ENCODE peak calls at places on chromosomes 1 and 21, in six cellular contexts. L, O, H, W, A and I are unnamed samples.

GRCh38 chr21:42809171-42809570 is 70.2 kb downstream of the WDR4 start:
- DNase-seq in L (no peak), O (no peak), H (no peak), W (no peak), A (no peak), I (no peak)

GRCh38 chr1:7127322-7128050 is 342.2 kb downstream of the CAMTA1 start:
- DNase-seq in L (no peak), O (no peak), H (no peak), W (no peak), A (no peak), I (no peak)

GRCh38 chr1:220810179-220810653 is 23.5 kb downstream of the MTARC1 start:
- DNase-seq in L (peak; percentile 40), O (peak; percentile 83), H (peak; percentile 77), W (peak; percentile 82), A (peak; percentile 73), I (peak; percentile 21)

GRCh38 chr1:10253755-10254154 is 43.4 kb downstream of the KIF1B start:
- DNase-seq in L (no peak), O (peak; percentile 2), H (peak; percentile 62), W (peak; percentile 39), A (no peak), I (no peak)

GRCh38 chr1:53381790-53382401 is 54.0 kb upstream of the LRP8 start:
- DNase-seq in L (no peak), O (peak; percentile 85), H (peak; percentile 76), W (peak; percentile 7), A (no peak), I (no peak)

GRCh38 chr1:54987830-54988705 is 7.6 kb downstream of the TMEM61 start:
- DNase-seq in L (no peak), O (no peak), H (peak; percentile 60), W (no peak), A (no peak), I (no peak)

GRCh38 chr1:42937141-42937696 is 21.4 kb downstream of the SLC2A1 start:
- DNase-seq in L (no peak), O (peak; percentile 92), H (peak; percentile 72), W (no peak), A (no peak), I (no peak)

GRCh38 chr1:53359225-53359933 is 31.5 kb upstream of the LRP8 start:
- DNase-seq in L (no peak), O (no peak), H (no peak), W (no peak), A (no peak), I (no peak)

GRCh38 chr1:88736633-88737248 is 52.7 kb downstream of the PKN2 start:
- DNase-seq in L (no peak), O (peak; percentile 65), H (peak; percentile 66), W (peak; percentile 31), A (no peak), I (no peak)

GRCh38 chr1:99645199-99645598 is 714 bp upstream of the PALMD start:
- DNase-seq in L (no peak), O (peak; percentile 82), H (peak; percentile 69), W (peak; percentile 89), A (peak; percentile 28), I (no peak)

GRCh38 chr1:3907031-3907534 is 7.0 kb upstream of the C1orf174 start:
- DNase-seq in L (no peak), O (peak; percentile 35), H (no peak), W (no peak), A (no peak), I (no peak)

GRCh38 chr1:15433471-15433870 is 4.8 kb upstream of the CTRC start:
- DNase-seq in L (no peak), O (no peak), H (no peak), W (no peak), A (no peak), I (no peak)

GRCh38 chr1:1763657-1764621 is 14.3 kb downstream of the NADK start:
- DNase-seq in L (no peak), O (peak; percentile 10), H (peak; percentile 14), W (no peak), A (peak; percentile 30), I (no peak)

GRCh38 chr21:19244502-19245187 is 841.1 kb upstream of the TMPRSS15 start:
- DNase-seq in L (no peak), O (no peak), H (no peak), W (no peak), A (no peak), I (no peak)

GRCh38 chr1:211695135-211695816 is 19.9 kb upstream of the NEK2 start:
- DNase-seq in L (no peak), O (no peak), H (no peak), W (no peak), A (no peak), I (no peak)

GRCh38 chr1:22450421-22451021 is 1.1 kb upstream of the ZBTB40 start:
- DNase-seq in L (no peak), O (peak; percentile 15), H (no peak), W (no peak), A (no peak), I (no peak)

GRCh38 chr1:234132799-234133198 is 228.3 kb downstream of the SLC35F3 start:
- DNase-seq in L (no peak), O (peak; percentile 30), H (no peak), W (no peak), A (no peak), I (no peak)

GRCh38 chr1:44621841-44622286 is 52.4 kb downstream of the TMEM53 start:
- DNase-seq in L (no peak), O (no peak), H (peak; percentile 67), W (no peak), A (no peak), I (no peak)

GRCh38 chr1:21871943-21872342 is 59.9 kb downstream of the LDLRAD2 start:
- DNase-seq in L (no peak), O (peak; percentile 58), H (no peak), W (no peak), A (no peak), I (no peak)

GRCh38 chr1:91091812-91092211 is 70.0 kb upstream of the ZNF644 start:
- DNase-seq in L (no peak), O (peak; percentile 69), H (peak; percentile 31), W (peak; percentile 22), A (no peak), I (no peak)

GRCh38 chr1:228337711-228338520 is 68.7 kb downstream of the TRIM11 start:
- DNase-seq in L (no peak), O (no peak), H (no peak), W (no peak), A (no peak), I (no peak)

GRCh38 chr1:39348278-39348677 is 143.2 kb upstream of the BMP8A start:
- DNase-seq in L (no peak), O (no peak), H (no peak), W (no peak), A (no peak), I (no peak)

GRCh38 chr1:47578026-47578861 is 140.4 kb downstream of the FOXD2 start:
- DNase-seq in L (no peak), O (peak; percentile 18), H (no peak), W (no peak), A (peak; percentile 62), I (no peak)

GRCh38 chr1:39110882-39111281 is 84.7 kb downstream of the NDUFS5 start:
- DNase-seq in L (no peak), O (peak; percentile 46), H (peak; percentile 76), W (no peak), A (no peak), I (no peak)

GRCh38 chr1:235015291-235015990 is 113.2 kb downstream of the TOMM20 start:
- DNase-seq in L (no peak), O (no peak), H (no peak), W (no peak), A (no peak), I (no peak)

GRCh38 chr1:22465018-22465565 is 13.4 kb downstream of the ZBTB40 start:
- DNase-seq in L (no peak), O (no peak), H (no peak), W (no peak), A (no peak), I (no peak)

GRCh38 chr1:84698151-84698651 is 7.9 kb upstream of the SSX2IP start:
- DNase-seq in L (no peak), O (peak; percentile 46), H (peak; percentile 80), W (peak; percentile 76), A (no peak), I (no peak)

GRCh38 chr1:40784141-40784770 is 669 bp downstream of the KCNQ4 start:
- DNase-seq in L (no peak), O (no peak), H (no peak), W (no peak), A (no peak), I (no peak)

GRCh38 chr1:25765152-25765909 is 34.7 kb upstream of the SELENON start:
- DNase-seq in L (no peak), O (no peak), H (no peak), W (peak; percentile 14), A (no peak), I (no peak)

GRCh38 chr1:241992734-241993133 is 6.2 kb downstream of the MAP1LC3C start:
- DNase-seq in L (no peak), O (peak; percentile 28), H (peak; percentile 70), W (no peak), A (no peak), I (no peak)

GRCh38 chr1:24830680-24831272 is 85.5 kb downstream of the CLIC4 start:
- DNase-seq in L (no peak), O (peak; percentile 86), H (peak; percentile 73), W (peak; percentile 90), A (no peak), I (no peak)